ENCODE peak calls at places on chromosome 15, in four cellular contexts. A, D, H and W are unnamed samples.

GRCh38 chr15:60682115-60682514 is 203.2 kb upstream of the ICE2 start:
- DNase-seq in A (no peak), D (peak; percentile 42), H (no peak), W (no peak)

GRCh38 chr15:91853968-91854943 is 748 bp downstream of the SLCO3A1 start:
- DNase-seq in A (peak; percentile 81), D (no peak), H (peak; percentile 41), W (peak; percentile 43)

GRCh38 chr15:85002517-85002916 is 20.9 kb downstream of the PDE8A start:
- DNase-seq in A (no peak), D (no peak), H (no peak), W (no peak)

GRCh38 chr15:44647036-44647435 is 16.4 kb downstream of the SPG11 start:
- DNase-seq in A (no peak), D (no peak), H (no peak), W (no peak)

GRCh38 chr15:63860161-63860954 is 26.6 kb upstream of the HERC1 start:
- DNase-seq in A (no peak), D (peak; percentile 53), H (no peak), W (no peak)

GRCh38 chr15:74365619-74366445 is 1.6 kb downstream of the CYP11A1 start:
- DNase-seq in A (no peak), D (no peak), H (no peak), W (peak; percentile 42)

GRCh38 chr15:96340611-96341464 is 10.3 kb downstream of the NR2F2 start:
- DNase-seq in A (no peak), D (peak; percentile 18), H (no peak), W (no peak)

GRCh38 chr15:74417230-74417629 is 16.5 kb downstream of the SEMA7A start:
- DNase-seq in A (no peak), D (no peak), H (no peak), W (no peak)

GRCh38 chr15:74830868-74831267 is 4.4 kb downstream of the CPLX3 start:
- DNase-seq in A (no peak), D (no peak), H (peak; percentile 52), W (no peak)

GRCh38 chr15:90790057-90790456 is 72.9 kb downstream of the BLM start:
- DNase-seq in A (no peak), D (no peak), H (no peak), W (no peak)

GRCh38 chr15:66476535-66476934 is 21.0 kb downstream of the SNAPC5 start:
- DNase-seq in A (no peak), D (no peak), H (no peak), W (no peak)

GRCh38 chr15:57506422-57506821 is 85.3 kb upstream of the MYZAP start:
- DNase-seq in A (no peak), D (no peak), H (no peak), W (no peak)
- TF ChIP-seq CTCF in A (peak; percentile 10), D (no peak), H (no peak), W (peak; percentile 40)

GRCh38 chr15:28058082-28058481 is 41.0 kb downstream of the OCA2 start:
- DNase-seq in A (no peak), D (no peak), H (no peak), W (no peak)

GRCh38 chr15:28060005-28060404 is 39.1 kb downstream of the OCA2 start:
- DNase-seq in A (no peak), D (no peak), H (no peak), W (no peak)
- TF ChIP-seq CTCF in A (no peak), D (no peak), H (no peak), W (no peak)

GRCh38 chr15:71125831-71126453 is 10.7 kb downstream of the THSD4 start:
- DNase-seq in A (no peak), D (peak; percentile 35), H (no peak), W (no peak)
- TF ChIP-seq CTCF in A (peak; percentile 27), D (peak; percentile 40), H (no peak), W (peak; percentile 35)

DNA sequence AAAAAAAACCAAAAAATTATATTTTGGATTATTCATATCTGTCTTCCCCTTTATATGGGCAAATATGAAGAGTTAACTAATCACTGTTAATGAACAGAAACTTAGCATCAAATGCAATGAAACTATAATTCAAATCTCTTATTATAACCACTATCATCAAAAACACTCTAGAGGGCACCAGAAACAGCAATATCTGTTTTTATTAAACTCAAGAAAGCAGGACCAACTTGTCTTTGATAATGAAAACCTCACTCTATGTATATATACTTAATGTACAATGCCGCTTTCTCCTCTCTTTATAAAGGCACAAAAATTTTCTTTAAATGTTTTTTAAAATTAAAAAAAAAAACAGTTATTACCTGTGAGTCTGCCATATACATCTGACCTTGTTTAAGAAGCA is 92.7 kb downstream of the UACA start:
- DNase-seq in A (peak; percentile 29), D (no peak), H (no peak), W (no peak)
- TF ChIP-seq CTCF in A (no peak), D (no peak), H (no peak), W (peak; percentile 17)

GRCh38 chr15:67735896-67736295 is 89.4 kb upstream of the SKOR1 start:
- DNase-seq in A (no peak), D (peak; percentile 15), H (no peak), W (no peak)
- TF ChIP-seq CTCF in A (no peak), D (no peak), H (no peak), W (no peak)